ENCODE peak calls at places on chromosomes 4 and X, in four cellular contexts. One of them, this sample, is unnamed.

GRCh38 chr4:64756016-64756415 is 346.8 kb upstream of the TECRL start:
- DNase-seq in A549: no peak
- DNase-seq in left lung: no peak
- DNase-seq in adrenal gland: no peak
- DNase-seq in this sample: no peak

GRCh38 chr4:103802766-103803165 is 83.0 kb upstream of the TACR3 start:
- DNase-seq in A549: no peak
- DNase-seq in left lung: no peak
- DNase-seq in adrenal gland: no peak
- DNase-seq in this sample: no peak

GRCh38 chrX:151896734-151897474 is 15.8 kb upstream of the MAGEA4 start:
- DNase-seq in A549: peak
- DNase-seq in left lung: no peak
- DNase-seq in adrenal gland: no peak
- DNase-seq in this sample: no peak

GRCh38 chrX:103520391-103520790 is 1.1 kb upstream of the RAB40A start:
- DNase-seq in A549: no peak
- DNase-seq in left lung: no peak
- DNase-seq in adrenal gland: no peak
- DNase-seq in this sample: no peak

GRCh38 chr4:145626623-145626982 is 7.4 kb downstream of the MMAA start:
- DNase-seq in A549: no peak
- DNase-seq in left lung: no peak
- DNase-seq in adrenal gland: no peak
- DNase-seq in this sample: no peak

GRCh38 chr4:184269879-184270430 is 52.3 kb upstream of the ENPP6 start:
- DNase-seq in A549: no peak
- DNase-seq in left lung: no peak
- DNase-seq in adrenal gland: peak
- DNase-seq in this sample: no peak

GRCh38 chr4:25051534-25051933 is 20.8 kb upstream of the LGI2 start:
- DNase-seq in A549: no peak
- DNase-seq in left lung: no peak
- DNase-seq in adrenal gland: no peak
- DNase-seq in this sample: no peak

GRCh38 chrX:50448565-50448964 is 22.1 kb downstream of the DGKK start:
- DNase-seq in A549: peak
- DNase-seq in left lung: no peak
- DNase-seq in adrenal gland: no peak
- DNase-seq in this sample: no peak

GRCh38 chrX:14051416-14051815 is 21.7 kb upstream of the GEMIN8 start:
- DNase-seq in A549: peak
- DNase-seq in left lung: no peak
- DNase-seq in adrenal gland: no peak
- DNase-seq in this sample: no peak

GRCh38 chr4:64248151-64248550 is 161.1 kb downstream of the TECRL start:
- DNase-seq in A549: no peak
- DNase-seq in left lung: no peak
- DNase-seq in adrenal gland: no peak
- DNase-seq in this sample: no peak

GRCh38 chr4:76235407-76235806 is 16.1 kb upstream of the FAM47E start:
- DNase-seq in A549: no peak
- DNase-seq in left lung: no peak
- DNase-seq in adrenal gland: no peak
- DNase-seq in this sample: no peak

GRCh38 chr4:166078956-166079355 is 205.9 kb downstream of the TLL1 start:
- DNase-seq in A549: no peak
- DNase-seq in left lung: no peak
- DNase-seq in adrenal gland: no peak
- DNase-seq in this sample: no peak

GRCh38 chrX:153793291-153793690 is 884 bp downstream of the IDH3G start:
- DNase-seq in A549: no peak
- DNase-seq in left lung: no peak
- DNase-seq in adrenal gland: no peak
- DNase-seq in this sample: no peak

GRCh38 chr4:103204114-103204513 is 6.0 kb upstream of the CENPE start:
- DNase-seq in A549: peak
- DNase-seq in left lung: no peak
- DNase-seq in adrenal gland: no peak
- DNase-seq in this sample: no peak

GRCh38 chr4:118351851-118352827 is 664 bp downstream of the PRSS12 start:
- DNase-seq in A549: peak
- DNase-seq in left lung: peak
- DNase-seq in adrenal gland: no peak
- DNase-seq in this sample: peak

GRCh38 chrX:101659601-101660063 is at the start of gene ARMCX2:
- DNase-seq in A549: no peak
- DNase-seq in left lung: peak
- DNase-seq in adrenal gland: peak
- DNase-seq in this sample: peak

This sample was measured in body of pancreas.